ENCODE peak calls at places on chromosome 1, in nine cellular contexts. V is ACHN; E is NCI-H345; B is fibroblast of lung; G is transverse colon; A is H9; W is T-cell; H is fibroblast of the aortic adventitia; I is stimulated activated CD8-positive, alpha-beta memory T cell treated with anti-CD3 and anti-CD28 coated beads, Interleukin-2, amount 100 ng/mL, for 1 hour. U is an unnamed sample.

GRCh38 chr1:112686417-112686816 is 12.0 kb downstream of the MOV10 start:
- DNase-seq in V (no peak), E (no peak), B (no peak), G (no peak), A (no peak), W (no peak), H (no peak), I (no peak), U (no peak)

GRCh38 chr1:4593106-4593505 is 61.3 kb upstream of the AJAP1 start:
- DNase-seq in V (no peak), E (no peak), B (no peak), G (no peak), A (no peak), W (no peak), H (no peak), I (no peak), U (no peak)

GRCh38 chr1:40532844-40533424 is 1.5 kb downstream of the ZNF684 start:
- DNase-seq in V (peak), E (peak), B (peak), G (peak), A (no peak), W (no peak), H (peak), I (no peak), U (peak)

GRCh38 chr1:3543076-3544049 is 67.9 kb downstream of the MEGF6 start:
- DNase-seq in V (peak), E (no peak), B (peak), G (peak), A (peak), W (no peak), H (peak), I (no peak), U (no peak)

GRCh38 chr1:97903626-97904025 is 17.2 kb downstream of the DPYD start:
- DNase-seq in V (no peak), E (no peak), B (peak), G (no peak), A (no peak), W (no peak), H (peak), I (no peak), U (no peak)

GRCh38 chr1:227915564-227916553 is 31.9 kb downstream of the WNT9A start:
- DNase-seq in V (no peak), E (peak), B (no peak), G (no peak), A (peak), W (no peak), H (no peak), I (no peak), U (no peak)

GRCh38 chr1:185260611-185261010 is 56.4 kb downstream of the IVNS1ABP start:
- DNase-seq in V (no peak), E (no peak), B (no peak), G (no peak), A (no peak), W (no peak), H (no peak), I (no peak), U (no peak)

GRCh38 chr1:109815809-109816791 is 52.4 kb upstream of the EPS8L3 start:
- DNase-seq in V (no peak), E (peak), B (no peak), G (peak), A (peak), W (no peak), H (peak), I (no peak), U (peak)

GRCh38 chr1:209585672-209586071 is 2.2 kb downstream of the CAMK1G start:
- DNase-seq in V (no peak), E (peak), B (peak), G (peak), A (peak), W (no peak), H (peak), I (no peak), U (no peak)

GRCh38 chr1:52102336-52103013 is 39.4 kb upstream of the ZFYVE9 start:
- DNase-seq in V (no peak), E (no peak), B (peak), G (no peak), A (no peak), W (no peak), H (no peak), I (no peak), U (no peak)

GRCh38 chr1:222912730-222913129 is 97.9 kb downstream of the DISP1 start:
- DNase-seq in V (no peak), E (no peak), B (peak), G (no peak), A (no peak), W (no peak), H (peak), I (no peak), U (no peak)

GRCh38 chr1:27318596-27318995 is 3.4 kb upstream of the TMEM222 start:
- DNase-seq in V (no peak), E (no peak), B (no peak), G (no peak), A (no peak), W (no peak), H (peak), I (no peak), U (no peak)

GRCh38 chr1:203368624-203369451 is 17.9 kb upstream of the FMOD start:
- DNase-seq in V (no peak), E (no peak), B (peak), G (peak), A (no peak), W (no peak), H (peak), I (no peak), U (no peak)

GRCh38 chr1:155125946-155126493 is 1.7 kb upstream of the EFNA1 start:
- DNase-seq in V (peak), E (no peak), B (peak), G (peak), A (peak), W (no peak), H (peak), I (no peak), U (no peak)

GRCh38 chr1:226884966-226885820 is 14.8 kb downstream of the PSEN2 start:
- DNase-seq in V (no peak), E (no peak), B (no peak), G (no peak), A (no peak), W (no peak), H (no peak), I (no peak), U (no peak)

GRCh38 chr1:35184495-35185199 is 8.3 kb downstream of the SFPQ start:
- DNase-seq in V (no peak), E (no peak), B (no peak), G (no peak), A (no peak), W (no peak), H (no peak), I (no peak), U (no peak)

U was measured in Karpas-422.